ENCODE peak calls at places on chromosome 14, in seven cellular contexts. Y is fibroblast of mammary gland, V is HS-27A, E is RWPE2, R is SK-N-SH, J is anterior cingulate cortex, M is tibial artery. P is an unnamed sample.

GRCh38 chr14:49992901-49993335 is 100.0 kb downstream of the ARF6 start:
- DNase-seq in M (no peak), E (no peak), V (no peak), Y (peak), R (no peak), J (no peak), P (no peak)

GRCh38 chr14:96143906-96144305 is 60.7 kb upstream of the BDKRB2 start:
- DNase-seq in E (no peak), Y (no peak), M (no peak), R (no peak), J (no peak), V (no peak), P (no peak)

GRCh38 chr14:94775082-94775874 is 5.4 kb upstream of the GSC start:
- DNase-seq in E (no peak), M (no peak), Y (no peak), V (no peak), R (no peak), J (no peak), P (no peak)

GRCh38 chr14:50237448-50237847 is 6.1 kb upstream of the SOS2 start:
- DNase-seq in V (no peak), M (no peak), R (no peak), Y (no peak), J (no peak), E (no peak), P (no peak)

GRCh38 chr14:36522347-36522971 is 2.4 kb upstream of the NKX2-1 start:
- DNase-seq in M (no peak), V (no peak), R (no peak), E (no peak), Y (no peak), J (no peak), P (no peak)

GRCh38 chr14:102020058-102020971 is 55.9 kb downstream of the DYNC1H1 start:
- DNase-seq in J (no peak), E (no peak), M (no peak), Y (peak), R (no peak), V (peak), P (no peak)

GRCh38 chr14:50312734-50313054 is 570 bp downstream of the DMAC2L start:
- DNase-seq in E (no peak), V (no peak), Y (peak), M (no peak), J (no peak), R (no peak), P (no peak)

GRCh38 chr14:22691171-22691570 is 47.0 kb upstream of the OR6J1 start:
- DNase-seq in J (no peak), Y (peak), V (peak), M (no peak), R (no peak), E (no peak), P (no peak)

GRCh38 chr14:51095854-51096823 is 1.2 kb upstream of the TRIM9 start:
- DNase-seq in J (peak), M (no peak), R (peak), E (no peak), V (no peak), Y (peak), P (no peak)

GRCh38 chr14:77141592-77142288 is at the start of gene ZDHHC22:
- DNase-seq in R (peak), J (peak), E (no peak), M (no peak), Y (no peak), V (no peak), P (no peak)

GRCh38 chr14:70988452-70988851 is 81.2 kb downstream of the PCNX1 start:
- DNase-seq in R (no peak), V (no peak), E (no peak), J (no peak), Y (no peak), M (no peak), P (no peak)